ENCODE peak calls at places on chromosome 2, in eight cellular contexts. One of them, this sample, is unnamed.

GRCh38 chr2:222753251-222753824 is 81.9 kb downstream of the MOGAT1 start:
- DNase-seq in NCI-H526 treated with DMSO at 0.1 percent for 48 hours: peak; percentile 30
- DNase-seq in NAMALWA: no peak
- DNase-seq in A172: no peak
- DNase-seq in stimulated activated naive CD4-positive, alpha-beta T cell treated with Interleukin-2 at 50 U/mL for 16 hours: no peak
- DNase-seq in non-pigmented ciliary epithelial cell: no peak
- DNase-seq in Peyer's patch: no peak
- DNase-seq in NCI-H510A treated with DMSO at 0.1 percent for 48 hours: peak; percentile 99
- DNase-seq in this sample: peak; percentile 62

GRCh38 chr2:63819765-63820717 is 21.7 kb upstream of the UGP2 start:
- DNase-seq in NCI-H526 treated with DMSO at 0.1 percent for 48 hours: no peak
- DNase-seq in Peyer's patch: no peak
- DNase-seq in A172: no peak
- DNase-seq in non-pigmented ciliary epithelial cell: no peak
- DNase-seq in stimulated activated naive CD4-positive, alpha-beta T cell treated with Interleukin-2 at 50 U/mL for 16 hours: no peak
- DNase-seq in NAMALWA: peak; percentile 46
- DNase-seq in NCI-H510A treated with DMSO at 0.1 percent for 48 hours: peak; percentile 16
- DNase-seq in this sample: no peak

GRCh38 chr2:71718686-71719085 is 265.3 kb downstream of the DYSF start:
- DNase-seq in Peyer's patch: no peak
- DNase-seq in NCI-H510A treated with DMSO at 0.1 percent for 48 hours: no peak
- DNase-seq in A172: no peak
- DNase-seq in non-pigmented ciliary epithelial cell: no peak
- DNase-seq in stimulated activated naive CD4-positive, alpha-beta T cell treated with Interleukin-2 at 50 U/mL for 16 hours: no peak
- DNase-seq in NCI-H526 treated with DMSO at 0.1 percent for 48 hours: no peak
- DNase-seq in NAMALWA: no peak
- DNase-seq in this sample: no peak

GRCh38 chr2:237922641-237923361 is 44.0 kb upstream of the UBE2F start:
- DNase-seq in NCI-H526 treated with DMSO at 0.1 percent for 48 hours: no peak
- DNase-seq in Peyer's patch: no peak
- DNase-seq in NCI-H510A treated with DMSO at 0.1 percent for 48 hours: no peak
- DNase-seq in A172: peak; percentile 59
- DNase-seq in non-pigmented ciliary epithelial cell: no peak
- DNase-seq in NAMALWA: no peak
- DNase-seq in stimulated activated naive CD4-positive, alpha-beta T cell treated with Interleukin-2 at 50 U/mL for 16 hours: no peak
- DNase-seq in this sample: peak; percentile 60

GRCh38 chr2:164808776-164809175 is 32.8 kb downstream of the COBLL1 start:
- DNase-seq in NCI-H510A treated with DMSO at 0.1 percent for 48 hours: no peak
- DNase-seq in NCI-H526 treated with DMSO at 0.1 percent for 48 hours: no peak
- DNase-seq in stimulated activated naive CD4-positive, alpha-beta T cell treated with Interleukin-2 at 50 U/mL for 16 hours: no peak
- DNase-seq in A172: no peak
- DNase-seq in Peyer's patch: no peak
- DNase-seq in NAMALWA: no peak
- DNase-seq in non-pigmented ciliary epithelial cell: no peak
- DNase-seq in this sample: no peak

GRCh38 chr2:3566806-3567205 is 8.3 kb upstream of the RPS7 start:
- DNase-seq in A172: no peak
- DNase-seq in Peyer's patch: no peak
- DNase-seq in NCI-H510A treated with DMSO at 0.1 percent for 48 hours: no peak
- DNase-seq in non-pigmented ciliary epithelial cell: no peak
- DNase-seq in NAMALWA: no peak
- DNase-seq in NCI-H526 treated with DMSO at 0.1 percent for 48 hours: no peak
- DNase-seq in stimulated activated naive CD4-positive, alpha-beta T cell treated with Interleukin-2 at 50 U/mL for 16 hours: no peak
- DNase-seq in this sample: no peak

GRCh38 chr2:73053316-73054114 is 18.0 kb downstream of the SFXN5 start:
- DNase-seq in Peyer's patch: no peak
- DNase-seq in NCI-H526 treated with DMSO at 0.1 percent for 48 hours: no peak
- DNase-seq in non-pigmented ciliary epithelial cell: no peak
- DNase-seq in stimulated activated naive CD4-positive, alpha-beta T cell treated with Interleukin-2 at 50 U/mL for 16 hours: no peak
- DNase-seq in NAMALWA: no peak
- DNase-seq in A172: no peak
- DNase-seq in NCI-H510A treated with DMSO at 0.1 percent for 48 hours: no peak
- DNase-seq in this sample: peak; percentile 74

GRCh38 chr2:7567646-7568045 is 650.4 kb downstream of the RNF144A start:
- DNase-seq in Peyer's patch: peak; percentile 31
- DNase-seq in stimulated activated naive CD4-positive, alpha-beta T cell treated with Interleukin-2 at 50 U/mL for 16 hours: peak; percentile 45
- DNase-seq in A172: no peak
- DNase-seq in NCI-H526 treated with DMSO at 0.1 percent for 48 hours: no peak
- DNase-seq in NAMALWA: peak; percentile 31
- DNase-seq in NCI-H510A treated with DMSO at 0.1 percent for 48 hours: no peak
- DNase-seq in non-pigmented ciliary epithelial cell: no peak
- DNase-seq in this sample: no peak

GRCh38 chr2:105806994-105807393 is 62.3 kb downstream of the NCK2 start:
- DNase-seq in NCI-H510A treated with DMSO at 0.1 percent for 48 hours: no peak
- DNase-seq in stimulated activated naive CD4-positive, alpha-beta T cell treated with Interleukin-2 at 50 U/mL for 16 hours: peak; percentile 74
- DNase-seq in A172: no peak
- DNase-seq in non-pigmented ciliary epithelial cell: no peak
- DNase-seq in NCI-H526 treated with DMSO at 0.1 percent for 48 hours: no peak
- DNase-seq in NAMALWA: no peak
- DNase-seq in Peyer's patch: no peak
- DNase-seq in this sample: no peak

GRCh38 chr2:32910883-32911598 is 35.7 kb upstream of the LTBP1 start:
- DNase-seq in Peyer's patch: no peak
- DNase-seq in NCI-H510A treated with DMSO at 0.1 percent for 48 hours: no peak
- DNase-seq in non-pigmented ciliary epithelial cell: no peak
- DNase-seq in NCI-H526 treated with DMSO at 0.1 percent for 48 hours: peak; percentile 60
- DNase-seq in NAMALWA: peak; percentile 81
- DNase-seq in stimulated activated naive CD4-positive, alpha-beta T cell treated with Interleukin-2 at 50 U/mL for 16 hours: no peak
- DNase-seq in A172: no peak
- DNase-seq in this sample: no peak

This sample was measured in MG63.